ENCODE peak calls at places on chromosomes 12 and 14, in five cellular contexts. G is prostate gland, Y is OCI-LY7, E is foreskin fibroblast, C is cardiac muscle cell. Z is an unnamed sample.

GRCh38 chr12:123995023-123995422 is 22.0 kb downstream of the ZNF664 start:
- DNase-seq in G (no peak), Y (peak; percentile 16), E (peak; percentile 65), C (no peak), Z (no peak)

GRCh38 chr12:795305-795704 is 42.9 kb downstream of the WNK1 start:
- DNase-seq in G (no peak), Y (no peak), E (no peak), C (no peak), Z (no peak)

GRCh38 chr12:111446044-111446581 is 40.4 kb downstream of the SH2B3 start:
- DNase-seq in G (peak; percentile 40), Y (no peak), E (peak; percentile 75), C (no peak), Z (peak; percentile 73)

GRCh38 chr12:57755454-57756372 is 810 bp downstream of the MARCHF9 start:
- DNase-seq in G (no peak), Y (peak; percentile 49), E (no peak), C (peak; percentile 60), Z (no peak)

GRCh38 chr14:89618309-89618708 is 201.3 kb upstream of the FOXN3 start:
- DNase-seq in G (no peak), Y (peak; percentile 28), E (no peak), C (no peak), Z (peak; percentile 59)

GRCh38 chr12:15526033-15526432 is 203.7 kb downstream of the PTPRO start:
- DNase-seq in G (no peak), Y (peak; percentile 88), E (no peak), C (no peak), Z (no peak)

GRCh38 chr14:64968651-64969050 is 3.5 kb downstream of the RAB15 start:
- DNase-seq in G (no peak), Y (no peak), E (no peak), C (no peak), Z (no peak)

GRCh38 chr12:132351751-132352495 is 22.5 kb upstream of the GALNT9 start:
- DNase-seq in G (no peak), Y (no peak), E (no peak), C (no peak), Z (no peak)

GRCh38 chr12:94516985-94517384 is 57.3 kb upstream of the CEP83 start:
- DNase-seq in G (no peak), Y (no peak), E (peak; percentile 30), C (no peak), Z (no peak)

GRCh38 chr12:21337453-21337852 is 2.7 kb upstream of the SLCO1A2 start:
- DNase-seq in G (no peak), Y (no peak), E (no peak), C (no peak), Z (no peak)

GRCh38 chr14:70660967-70661871 is 19.5 kb downstream of the TTC9 start:
- DNase-seq in G (peak; percentile 64), Y (peak; percentile 82), E (no peak), C (no peak), Z (no peak)

GRCh38 chr12:20264608-20265114 is 103.7 kb upstream of the PDE3A start:
- DNase-seq in G (no peak), Y (no peak), E (peak; percentile 24), C (peak; percentile 61), Z (no peak)

GRCh38 chr12:110853856-110854255 is 7.1 kb downstream of the CCDC63 start:
- DNase-seq in G (no peak), Y (no peak), E (no peak), C (peak; percentile 78), Z (no peak)

GRCh38 chr12:121124402-121125109 is 8.1 kb upstream of the P2RX7 start:
- DNase-seq in G (no peak), Y (no peak), E (peak; percentile 64), C (no peak), Z (peak; percentile 66)

GRCh38 chr14:28761438-28762289 is 4.9 kb upstream of the FOXG1 start:
- DNase-seq in G (no peak), Y (no peak), E (no peak), C (no peak), Z (no peak)

GRCh38 chr12:79317184-79317847 is 373.4 kb downstream of the PAWR start:
- DNase-seq in G (no peak), Y (no peak), E (no peak), C (no peak), Z (no peak)

GRCh38 chr14:61927521-61927920 is 165.3 kb downstream of the SNAPC1 start:
- DNase-seq in G (no peak), Y (no peak), E (peak; percentile 71), C (no peak), Z (no peak)

GRCh38 chr12:88338486-88338885 is 196.4 kb downstream of the TMTC3 start:
- DNase-seq in G (no peak), Y (no peak), E (no peak), C (no peak), Z (no peak)

GRCh38 chr14:68682166-68683103 is 110.4 kb downstream of the ZFP36L1 start:
- DNase-seq in G (peak; percentile 47), Y (peak; percentile 89), E (peak; percentile 97), C (no peak), Z (peak; percentile 96)

GRCh38 chr12:105257321-105257728 is 21.4 kb upstream of the APPL2 start:
- DNase-seq in G (no peak), Y (no peak), E (peak; percentile 87), C (no peak), Z (peak; percentile 71)

GRCh38 chr12:45637706-45638105 is 91.8 kb upstream of the ARID2 start:
- DNase-seq in G (no peak), Y (no peak), E (peak; percentile 80), C (no peak), Z (peak; percentile 62)

GRCh38 chr14:77194706-77195105 is 13.1 kb downstream of the TMEM63C start:
- DNase-seq in G (no peak), Y (no peak), E (no peak), C (no peak), Z (no peak)

GRCh38 chr14:59358105-59358504 is 107.1 kb downstream of the GPR135 start:
- DNase-seq in G (no peak), Y (no peak), E (peak; percentile 94), C (peak; percentile 93), Z (peak; percentile 88)

GRCh38 chr12:117035287-117035686 is 63.9 kb downstream of the TESC start:
- DNase-seq in G (no peak), Y (no peak), E (no peak), C (no peak), Z (no peak)

GRCh38 chr14:29851397-29851796 is 76.2 kb downstream of the PRKD1 start:
- DNase-seq in G (no peak), Y (no peak), E (no peak), C (no peak), Z (peak; percentile 45)

DNA sequence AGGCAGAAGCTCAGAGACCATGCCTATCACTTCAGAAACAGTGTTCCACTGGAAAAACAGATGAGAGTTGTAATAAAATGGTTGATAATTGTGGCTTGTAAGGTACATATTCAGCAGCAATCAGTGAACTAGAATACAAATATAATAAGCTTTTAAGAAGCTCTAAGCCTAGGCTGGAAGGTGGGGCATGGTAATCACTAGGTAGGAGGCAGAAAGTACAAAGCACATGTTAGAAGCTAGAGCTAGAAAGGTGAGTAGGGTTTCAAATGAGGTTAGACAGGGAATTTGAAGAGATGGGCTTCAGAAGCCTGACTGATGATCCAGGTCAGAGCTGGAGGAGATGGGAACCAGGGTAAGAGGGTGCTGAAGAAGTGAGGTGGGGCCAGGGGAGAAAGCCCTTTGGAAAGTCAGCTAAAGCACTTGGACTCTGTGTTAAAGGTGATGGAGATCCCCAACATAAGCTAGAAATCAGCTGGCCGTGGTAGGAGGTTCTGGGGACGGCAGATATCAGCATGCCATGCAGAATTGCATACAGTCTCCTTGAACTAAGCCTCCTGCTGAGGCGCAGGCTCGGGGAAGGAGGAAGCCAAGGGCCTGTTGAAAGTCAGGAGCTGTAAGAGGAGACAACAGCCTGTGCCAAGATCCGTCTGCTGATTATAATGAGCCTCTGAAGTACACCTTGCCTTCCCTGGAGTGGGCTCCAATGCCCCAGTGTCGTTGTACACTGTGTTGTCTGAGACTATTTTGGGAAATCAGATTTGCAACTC is 659.4 kb downstream of the BCL11B start:
- DNase-seq in G (no peak), Y (no peak), E (no peak), C (peak; percentile 14), Z (no peak)
- H3K4me3 ChIP-seq in G (no peak overlapping the region), Y (no peak overlapping the region), E (no peak overlapping the region), C (no peak overlapping the region), Z (no peak overlapping the region)

DNA sequence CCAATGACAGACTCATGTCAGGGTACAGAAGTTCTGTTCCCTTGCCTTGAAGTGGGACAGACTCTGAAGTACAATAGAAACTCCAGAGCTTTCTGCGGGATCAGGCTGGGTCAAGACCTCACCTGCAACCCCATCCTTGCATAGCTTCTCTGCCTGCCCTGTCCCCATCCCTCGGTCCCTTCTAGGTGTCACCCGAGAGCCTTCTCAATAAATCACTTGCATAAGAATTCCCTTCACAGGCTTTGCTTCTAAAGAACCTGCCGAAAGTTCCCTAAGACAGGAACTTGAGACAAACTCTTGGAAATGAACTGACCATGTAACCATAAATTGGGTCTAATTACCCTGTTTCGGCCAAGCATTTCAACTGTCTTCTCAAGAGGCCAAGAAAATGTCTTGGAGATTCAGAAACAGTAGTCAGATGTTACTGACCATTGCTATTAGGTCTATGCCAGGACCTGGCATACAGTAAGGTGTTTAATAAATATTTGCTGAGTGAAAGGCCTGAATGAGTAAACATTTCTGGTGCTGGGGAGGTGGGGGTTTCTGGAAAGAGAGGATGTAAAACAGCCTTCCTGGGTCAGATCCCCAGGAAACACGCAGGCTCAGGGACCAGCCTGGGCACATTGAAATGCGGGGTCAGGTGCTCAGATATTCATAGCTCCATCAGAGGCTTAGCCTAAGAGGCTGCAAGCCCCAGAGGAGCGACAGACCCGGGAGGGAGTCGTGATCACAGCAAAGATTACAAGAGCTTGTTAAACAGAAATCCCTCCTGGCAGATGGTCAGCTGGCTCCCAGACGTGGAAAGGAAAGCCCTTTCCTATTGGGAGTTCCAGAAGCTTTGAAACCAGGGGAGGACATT is 226.2 kb upstream of the LHX5 start:
- DNase-seq in G (peak; percentile 8), Y (no peak), E (no peak), C (no peak), Z (no peak)
- TF ChIP-seq CTCF in G (no peak), Y (no peak), E (no peak), C (no peak), Z (no peak)

DNA sequence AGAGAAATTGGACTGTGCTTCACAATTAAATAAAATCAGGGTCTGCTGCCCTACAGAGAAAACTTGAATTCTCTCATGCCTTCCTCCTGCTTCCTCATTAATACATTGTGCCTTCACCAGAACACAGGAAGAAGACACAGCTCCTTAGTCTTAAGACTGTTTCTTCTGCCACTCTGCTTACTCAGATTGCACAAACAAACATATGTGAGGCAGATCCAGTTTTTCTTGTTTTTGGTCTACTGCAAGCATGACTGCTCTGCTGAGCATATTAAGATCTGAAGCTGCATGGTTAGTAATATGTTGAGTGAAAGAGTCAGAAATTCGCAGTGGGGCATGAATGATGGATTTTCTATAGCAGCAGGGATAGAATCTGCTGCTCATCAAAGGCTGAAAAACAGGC is 321.1 kb upstream of the STXBP6 start:
- DNase-seq in G (peak; percentile 36), Y (no peak), E (no peak), C (no peak), Z (no peak)
- H3K4me3 ChIP-seq in G (no peak overlapping the region), Y (no peak overlapping the region), E (no peak overlapping the region), C (no peak overlapping the region), Z (no peak overlapping the region)

DNA sequence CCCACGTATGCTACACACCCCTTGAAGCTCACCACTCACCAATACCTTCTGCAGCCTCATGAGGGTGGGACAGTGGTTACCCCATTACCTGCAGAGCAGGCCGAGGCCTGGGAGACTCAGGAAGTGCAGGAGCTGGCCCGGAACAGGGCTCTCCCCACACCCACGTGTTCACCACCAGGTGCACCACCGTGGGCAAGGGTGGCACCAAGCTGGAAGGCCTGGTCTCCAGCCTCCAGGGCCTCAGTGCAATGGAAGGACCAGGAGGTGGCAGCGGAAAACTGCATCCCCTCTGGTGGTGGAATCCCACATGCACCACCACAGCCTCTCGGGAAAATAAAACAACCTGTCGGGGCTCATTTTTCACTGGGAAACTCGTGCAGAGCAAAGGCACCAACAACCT is 36.4 kb downstream of the ITPK1 start:
- DNase-seq in G (no peak), Y (no peak), E (no peak), C (no peak), Z (no peak)
- TF ChIP-seq CTCF in G (no peak), Y (no peak), E (no peak), C (no peak), Z (peak; percentile 12)